ENCODE peak calls at places on chromosomes 13 and 19, in four cellular contexts. U, F, G and M are unnamed samples.

GRCh38 chr19:17848598-17849292 is 963 bp upstream of the JAK3 start:
- DNase-seq in U (no peak), F (no peak), G (no peak), M (no peak)

GRCh38 chr13:110109910-110110309 is 197.0 kb downstream of the COL4A1 start:
- DNase-seq in U (peak; percentile 54), F (no peak), G (peak; percentile 79), M (no peak)

GRCh38 chr13:113216165-113217056 is 7.0 kb downstream of the CUL4A start:
- DNase-seq in U (peak; percentile 74), F (peak; percentile 71), G (no peak), M (no peak)

GRCh38 chr13:30493670-30494381 is 28.1 kb upstream of the HMGB1 start:
- DNase-seq in U (no peak), F (no peak), G (no peak), M (no peak)

GRCh38 chr19:658916-659839 is 3.8 kb downstream of the RNF126 start:
- DNase-seq in U (no peak), F (no peak), G (peak; percentile 66), M (no peak)

GRCh38 chr13:69601661-69602060 is 506.0 kb upstream of the ATXN8OS start:
- DNase-seq in U (no peak), F (no peak), G (no peak), M (no peak)

GRCh38 chr19:42396248-42396541 is 6.1 kb upstream of the CNFN start:
- DNase-seq in U (no peak), F (no peak), G (no peak), M (no peak)

GRCh38 chr19:4717191-4717965 is 6.3 kb downstream of the DPP9 start:
- DNase-seq in U (no peak), F (peak; percentile 78), G (no peak), M (peak; percentile 53)

GRCh38 chr19:44657211-44657921 is 13.7 kb downstream of the PVR start:
- DNase-seq in U (peak; percentile 86), F (peak; percentile 78), G (peak; percentile 71), M (peak; percentile 67)

GRCh38 chr13:66532146-66532545 is 698.0 kb downstream of the PCDH9 start:
- DNase-seq in U (no peak), F (no peak), G (no peak), M (no peak)

GRCh38 chr13:73962284-73962683 is 171.9 kb downstream of the KLF12 start:
- DNase-seq in U (no peak), F (no peak), G (no peak), M (no peak)

GRCh38 chr19:9453953-9454352 is 18.6 kb upstream of the ZNF266 start:
- DNase-seq in U (no peak), F (no peak), G (no peak), M (no peak)

GRCh38 chr19:39208175-39208795 is 4.2 kb upstream of the SYCN start:
- DNase-seq in U (no peak), F (no peak), G (no peak), M (no peak)

GRCh38 chr13:111139452-111139851 is 24.3 kb downstream of the ARHGEF7 start:
- DNase-seq in U (no peak), F (no peak), G (no peak), M (no peak)

GRCh38 chr19:41297628-41298326 is 12.2 kb upstream of the CCDC97 start:
- DNase-seq in U (no peak), F (no peak), G (no peak), M (no peak)

GRCh38 chr13:113152894-113153809 is 5.3 kb upstream of the PROZ start:
- DNase-seq in U (peak; percentile 66), F (peak; percentile 66), G (peak; percentile 58), M (peak; percentile 23)

GRCh38 chr13:113622791-113623490 is 35.1 kb downstream of the ATP4B start:
- DNase-seq in U (no peak), F (peak; percentile 38), G (no peak), M (no peak)

GRCh38 chr19:31338069-31338767 is 11.0 kb downstream of the TSHZ3 start:
- DNase-seq in U (peak; percentile 87), F (no peak), G (peak; percentile 44), M (no peak)

GRCh38 chr19:54248016-54248601 is 5.5 kb upstream of the LILRA6 start:
- DNase-seq in U (no peak), F (peak; percentile 62), G (no peak), M (no peak)

GRCh38 chr19:40321566-40322270 is 26.5 kb downstream of the C19orf47 start:
- DNase-seq in U (no peak), F (no peak), G (no peak), M (no peak)

GRCh38 chr19:53936035-53936434 is 26.7 kb upstream of the CACNG8 start:
- DNase-seq in U (no peak), F (no peak), G (no peak), M (no peak)

GRCh38 chr13:51726446-51727185 is 77.3 kb downstream of the DHRS12 start:
- DNase-seq in U (no peak), F (no peak), G (no peak), M (no peak)

GRCh38 chr19:58361900-58362271 is 665 bp downstream of the ZNF497 start:
- DNase-seq in U (no peak), F (peak; percentile 77), G (peak; percentile 53), M (no peak)

GRCh38 chr19:54518844-54519243 is 16.2 kb downstream of the LAIR2 start:
- DNase-seq in U (no peak), F (no peak), G (no peak), M (no peak)

GRCh38 chr19:17645339-17645963 is 42.7 kb downstream of the UNC13A start:
- DNase-seq in U (no peak), F (peak; percentile 34), G (no peak), M (no peak)

GRCh38 chr19:10104665-10105221 is 1.4 kb upstream of the PPAN start:
- DNase-seq in U (no peak), F (no peak), G (no peak), M (no peak)

GRCh38 chr19:35348909-35349611 is 1.4 kb downstream of the FFAR1 start:
- DNase-seq in U (peak; percentile 37), F (peak; percentile 14), G (no peak), M (no peak)

GRCh38 chr19:41668315-41668714 is 19.8 kb downstream of the CEACAM7 start:
- DNase-seq in U (no peak), F (no peak), G (no peak), M (no peak)

GRCh38 chr13:41019027-41019487 is at the start of gene ELF1:
- DNase-seq in U (no peak), F (peak; percentile 62), G (no peak), M (peak; percentile 40)

GRCh38 chr19:48636859-48637448 is at the start of gene DBP:
- DNase-seq in U (peak; percentile 73), F (peak; percentile 80), G (no peak), M (no peak)

GRCh38 chr13:25292301-25292700 is 5.0 kb upstream of the MTMR6 start:
- DNase-seq in U (peak; percentile 36), F (no peak), G (no peak), M (no peak)

GRCh38 chr19:43563816-43564215 is 11.5 kb downstream of the XRCC1 start:
- DNase-seq in U (no peak), F (no peak), G (no peak), M (no peak)

GRCh38 chr13:30404207-30404606 is 18.1 kb upstream of the UBE2L5 start:
- DNase-seq in U (no peak), F (no peak), G (no peak), M (no peak)

GRCh38 chr13:31067416-31068118 is 94.1 kb downstream of the HSPH1 start:
- DNase-seq in U (no peak), F (no peak), G (no peak), M (no peak)

DNA sequence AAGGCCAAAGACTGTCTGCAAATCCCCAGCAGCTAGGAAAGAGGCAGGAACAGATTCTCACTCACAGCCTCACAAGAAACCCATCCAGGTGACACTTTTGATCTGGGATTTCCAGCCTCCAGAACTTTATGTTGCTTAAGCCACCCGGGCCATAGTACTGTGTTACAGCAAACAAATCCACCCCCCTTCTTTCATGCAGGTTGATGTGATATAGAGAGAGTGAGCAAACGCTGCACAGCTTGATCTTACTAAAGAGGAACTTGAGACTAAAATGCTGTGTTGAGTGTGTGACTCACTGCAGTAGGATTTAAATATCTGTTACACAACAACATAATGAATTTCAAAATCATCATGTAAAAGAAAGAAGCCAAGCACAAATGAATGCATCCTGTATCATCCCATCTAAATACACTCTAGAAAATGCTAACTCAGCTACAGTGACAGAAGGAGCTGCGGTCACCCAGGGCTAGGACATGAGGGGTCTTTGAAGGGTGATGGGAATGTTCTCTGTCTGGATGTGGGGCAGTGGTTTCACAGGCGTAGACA is 32.2 kb downstream of the RCBTB2 start:
- DNase-seq in U (no peak), F (no peak), G (no peak), M (no peak)
- H3K4me1 ChIP-seq in U (peaks cover 5% of the 10 kb centered on the region), F (peaks cover 12% of the 10 kb centered on the region), G (peaks cover 22% of the 10 kb centered on the region), M (no peaks in the 10 kb centered on the region)

GRCh38 chr13:99376132-99376531 is 68.9 kb upstream of the GPR183 start:
- DNase-seq in U (no peak), F (no peak), G (no peak), M (no peak)
- H3K27ac ChIP-seq in U (no peak overlapping the region), F (no peak overlapping the region), G (no peak overlapping the region), M (no peak overlapping the region)

DNA sequence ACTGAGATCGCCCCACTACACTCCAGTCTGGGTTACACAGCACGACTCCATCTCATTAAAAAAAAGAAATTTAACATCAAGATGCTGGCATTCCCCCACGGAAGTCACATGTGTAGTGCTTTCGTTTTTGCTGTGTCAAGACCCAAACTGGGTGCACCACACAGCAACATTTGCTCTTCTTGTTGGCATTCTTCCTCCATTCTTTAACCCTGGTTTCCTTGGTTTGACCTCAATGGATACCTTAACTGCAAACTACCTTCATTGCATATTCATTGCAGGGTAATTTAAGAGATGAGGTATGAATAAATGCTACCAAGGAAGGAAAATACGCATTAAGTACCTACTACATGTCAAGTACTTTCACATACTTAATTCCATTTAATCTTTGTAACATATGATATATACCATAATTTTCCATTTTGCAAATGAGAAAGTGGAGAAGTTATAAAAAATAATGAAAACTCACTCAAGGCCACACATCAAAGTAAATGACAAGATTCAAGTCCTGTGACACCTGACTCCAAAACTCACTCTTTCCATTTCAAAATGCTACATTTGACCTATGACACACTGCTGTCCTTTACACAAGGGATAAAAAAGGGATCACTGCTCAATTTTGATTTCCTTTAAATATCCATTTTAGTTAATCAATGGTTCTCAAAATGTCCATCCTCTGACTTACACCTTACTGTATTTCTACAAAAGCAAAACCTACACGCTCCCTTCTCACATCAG is 59.2 kb downstream of the STK24 start:
- DNase-seq in U (no peak), F (no peak), G (no peak), M (no peak)
- H3K4me1 ChIP-seq in U (peaks cover 6% of the 10 kb centered on the region), F (peaks cover 18% of the 10 kb centered on the region), G (peaks cover 81% of the 10 kb centered on the region), M (peaks cover 23% of the 10 kb centered on the region)

GRCh38 chr13:94328336-94329041 is 151.0 kb downstream of the DCT start:
- DNase-seq in U (no peak), F (no peak), G (no peak), M (no peak)
- H3K27ac ChIP-seq in U (no peak overlapping the region), F (no peak overlapping the region), G (peak overlapping the region; percentile 11), M (no peak overlapping the region)